ENCODE peak calls at places on chromosomes 1 and 21, in five cellular contexts. G is uterus, P is psoas muscle, O is A549, I is stomach. W is an unnamed sample.

GRCh38 chr1:111958911-111959310 is 30.6 kb downstream of the KCND3 start:
- DNase-seq in G (no peak), P (no peak), O (no peak), I (no peak), W (no peak)

GRCh38 chr1:235253219-235253640 is 74.7 kb downstream of the ARID4B start:
- DNase-seq in G (peak; percentile 58), P (peak; percentile 45), O (peak; percentile 73), I (peak; percentile 65), W (no peak)

GRCh38 chr1:46575778-46576177 is 24.3 kb upstream of the KNCN start:
- DNase-seq in G (no peak), P (no peak), O (no peak), I (no peak), W (no peak)

GRCh38 chr1:160169553-160170399 is 18.4 kb downstream of the ATP1A4 start:
- DNase-seq in G (no peak), P (no peak), O (no peak), I (no peak), W (no peak)

GRCh38 chr1:111818546-111818945 is 62.8 kb downstream of the DDX20 start:
- DNase-seq in G (no peak), P (no peak), O (no peak), I (no peak), W (no peak)

GRCh38 chr1:201184734-201185453 is 5.7 kb upstream of the IGFN1 start:
- DNase-seq in G (peak; percentile 56), P (peak; percentile 48), O (peak; percentile 54), I (peak; percentile 33), W (peak; percentile 62)

GRCh38 chr1:184152502-184152901 is 101.0 kb downstream of the TSEN15 start:
- DNase-seq in G (peak; percentile 38), P (peak; percentile 38), O (no peak), I (no peak), W (no peak)

GRCh38 chr1:175824079-175824478 is 80.7 kb upstream of the TNR start:
- DNase-seq in G (no peak), P (peak; percentile 13), O (peak; percentile 14), I (no peak), W (no peak)

GRCh38 chr1:63819795-63820194 is 46.0 kb downstream of the ROR1 start:
- DNase-seq in G (no peak), P (no peak), O (no peak), I (no peak), W (no peak)

GRCh38 chr1:25687221-25688017 is 70.8 kb downstream of the MAN1C1 start:
- DNase-seq in G (no peak), P (no peak), O (no peak), I (no peak), W (no peak)

GRCh38 chr1:41416552-41417334 is 55.5 kb downstream of the FOXO6 start:
- DNase-seq in G (peak; percentile 61), P (peak; percentile 65), O (peak; percentile 76), I (peak; percentile 63), W (no peak)

GRCh38 chr1:64172458-64172983 is 30.9 kb upstream of the UBE2U start:
- DNase-seq in G (no peak), P (no peak), O (peak; percentile 22), I (no peak), W (no peak)

GRCh38 chr21:45497846-45498645 is 44.2 kb downstream of the SLC19A1 start:
- DNase-seq in G (no peak), P (peak; percentile 2), O (no peak), I (no peak), W (no peak)

GRCh38 chr1:198686069-198686728 is 47.4 kb downstream of the PTPRC start:
- DNase-seq in G (no peak), P (no peak), O (peak; percentile 30), I (no peak), W (no peak)
- TF ChIP-seq CTCF in G (no peak), P (no peak), O (peak; percentile 59), I (no peak), W (no peak)

GRCh38 chr1:224213438-224214119 is 30.5 kb downstream of the DEGS1 start:
- DNase-seq in G (no peak), P (no peak), O (no peak), I (peak; percentile 48), W (no peak)
- H3K4me3 ChIP-seq in G (no peak overlapping the region), P (no peak overlapping the region), O (no peak overlapping the region), I (no peak overlapping the region), W (no peak overlapping the region)

DNA sequence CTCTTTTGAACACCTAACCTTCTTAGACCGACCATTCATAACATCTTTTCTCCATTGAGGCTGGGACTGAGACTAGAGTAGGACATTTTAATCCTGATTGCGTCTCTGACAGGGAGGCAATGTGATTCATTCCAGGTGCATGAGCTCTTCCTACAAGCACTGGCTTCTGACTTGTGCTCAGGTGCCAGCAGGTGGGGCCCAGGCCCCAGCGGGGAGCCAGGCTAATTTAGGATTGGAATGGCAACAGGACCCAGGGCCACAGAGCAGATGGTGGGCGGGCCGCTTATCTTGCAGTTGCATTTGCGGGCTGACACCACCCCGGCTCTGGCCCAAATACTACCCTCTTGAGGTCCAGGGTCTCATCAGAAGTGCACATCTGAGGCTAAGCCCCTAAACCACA is 4.1 kb downstream of the GPA33 start:
- DNase-seq in G (no peak), P (no peak), O (no peak), I (no peak), W (no peak)
- TF ChIP-seq CTCF in G (no peak), P (no peak), O (no peak), I (no peak), W (no peak)

GRCh38 chr1:180098242-180098995 is 56.2 kb upstream of the QSOX1 start:
- DNase-seq in G (peak; percentile 36), P (no peak), O (peak; percentile 51), I (no peak), W (no peak)

GRCh38 chr1:180096584-180097318 is 57.9 kb upstream of the QSOX1 start:
- DNase-seq in G (no peak), P (no peak), O (no peak), I (no peak), W (no peak)

GRCh38 chr1:180092931-180093650 is 61.6 kb upstream of the QSOX1 start:
- DNase-seq in G (no peak), P (no peak), O (no peak), I (no peak), W (no peak)

GRCh38 chr1:180097319-180097605 is 57.4 kb upstream of the QSOX1 start:
- DNase-seq in G (no peak), P (no peak), O (no peak), I (no peak), W (no peak)

DNA sequence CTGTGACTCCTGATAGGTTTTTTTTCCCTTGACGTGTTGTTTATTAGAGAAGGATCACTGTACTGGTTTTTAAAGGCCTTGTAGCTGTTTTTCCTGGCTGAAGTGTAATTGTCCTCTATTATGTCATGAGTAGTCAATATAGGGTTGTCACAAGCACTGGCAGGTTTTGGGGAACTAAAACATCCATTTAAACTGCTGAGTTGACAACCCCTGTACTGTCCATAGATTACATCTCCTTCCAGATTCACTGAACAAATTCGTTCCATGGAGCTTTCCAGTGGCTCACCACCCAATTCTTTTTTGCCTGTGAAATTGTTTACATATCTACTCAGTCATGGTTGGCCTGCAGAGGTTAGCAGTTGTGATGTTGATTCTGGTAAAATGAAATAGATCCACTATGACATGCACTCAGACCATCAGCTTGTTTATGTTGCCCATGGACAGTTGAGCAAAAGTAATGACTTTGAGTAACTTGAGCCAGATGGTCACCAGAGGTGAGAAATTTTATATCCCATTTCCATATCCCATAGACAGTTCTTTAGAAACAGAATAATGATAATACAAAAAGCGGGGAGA is 59.9 kb upstream of the QSOX1 start:
- DNase-seq in G (no peak), P (no peak), O (no peak), I (no peak), W (no peak)
- H3K4me3 ChIP-seq in G (no peak overlapping the region), P (no peak overlapping the region), O (no peak overlapping the region), I (no peak overlapping the region), W (no peak overlapping the region)

GRCh38 chr1:236774926-236775325 is 20.2 kb upstream of the MTR start:
- DNase-seq in G (no peak), P (no peak), O (peak; percentile 37), I (no peak), W (no peak)
- TF ChIP-seq CTCF in G (peak; percentile 36), P (peak; percentile 49), O (peak; percentile 24), I (no peak), W (peak; percentile 56)

DNA sequence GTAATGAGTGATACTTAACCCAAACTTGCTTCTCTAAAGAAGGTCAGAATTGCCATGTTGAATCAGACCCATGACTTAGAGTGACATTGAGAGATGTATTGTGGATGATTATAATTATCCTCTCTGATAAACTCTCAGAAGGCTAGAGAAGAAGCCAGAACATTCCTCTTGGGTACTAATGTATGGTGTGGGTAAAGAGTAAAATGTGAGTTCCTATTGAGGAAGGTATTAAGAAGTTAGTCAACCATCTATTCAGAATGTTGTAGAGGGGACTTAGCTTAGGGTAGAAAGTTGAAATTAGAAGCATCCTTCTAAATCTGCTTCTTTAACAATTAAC is 7.3 kb downstream of the GMEB1 start:
- DNase-seq in G (no peak), P (no peak), O (no peak), I (no peak), W (no peak)
- H3K4me3 ChIP-seq in G (no peak overlapping the region), P (peak overlapping the region; percentile 32), O (no peak overlapping the region), I (no peak overlapping the region), W (no peak overlapping the region)

DNA sequence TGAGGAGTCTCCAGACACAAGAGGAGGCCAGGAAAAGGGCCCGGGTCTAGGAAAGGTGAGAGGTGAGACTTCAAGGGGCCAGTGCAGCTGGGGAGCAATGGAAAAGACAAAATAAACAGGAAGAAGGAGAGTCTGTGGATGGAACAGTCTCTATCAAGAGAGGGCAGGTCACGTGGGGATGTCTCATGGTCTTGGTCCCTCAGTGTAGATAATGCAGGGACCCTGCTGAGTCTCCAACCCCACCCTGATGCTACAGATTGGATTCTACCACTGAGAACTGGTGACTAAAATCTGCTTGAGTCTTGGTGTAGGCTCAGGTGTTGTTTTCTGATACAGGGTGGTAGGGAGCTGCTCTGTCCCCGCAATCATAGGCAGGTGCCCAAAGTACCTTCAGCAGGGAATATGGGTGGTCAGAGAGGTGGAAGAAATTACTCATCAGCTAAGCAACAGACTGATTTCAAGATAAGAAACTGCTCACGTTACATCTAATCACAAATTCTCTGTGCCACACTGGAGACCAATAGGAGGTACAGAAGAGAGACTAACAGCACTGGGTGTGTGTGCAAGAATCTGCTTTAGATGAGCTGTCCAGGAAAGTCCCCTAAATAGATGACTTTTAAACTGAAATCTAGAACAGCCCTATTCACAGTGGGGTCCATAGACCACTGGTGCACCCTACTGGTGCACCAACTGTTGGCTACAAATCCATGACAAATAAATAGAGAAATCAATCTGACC is 101.5 kb upstream of the TLR5 start:
- DNase-seq in G (no peak), P (no peak), O (no peak), I (no peak), W (no peak)
- TF ChIP-seq CTCF in G (no peak), P (peak; percentile 37), O (peak; percentile 19), I (no peak), W (peak; percentile 44)

DNA sequence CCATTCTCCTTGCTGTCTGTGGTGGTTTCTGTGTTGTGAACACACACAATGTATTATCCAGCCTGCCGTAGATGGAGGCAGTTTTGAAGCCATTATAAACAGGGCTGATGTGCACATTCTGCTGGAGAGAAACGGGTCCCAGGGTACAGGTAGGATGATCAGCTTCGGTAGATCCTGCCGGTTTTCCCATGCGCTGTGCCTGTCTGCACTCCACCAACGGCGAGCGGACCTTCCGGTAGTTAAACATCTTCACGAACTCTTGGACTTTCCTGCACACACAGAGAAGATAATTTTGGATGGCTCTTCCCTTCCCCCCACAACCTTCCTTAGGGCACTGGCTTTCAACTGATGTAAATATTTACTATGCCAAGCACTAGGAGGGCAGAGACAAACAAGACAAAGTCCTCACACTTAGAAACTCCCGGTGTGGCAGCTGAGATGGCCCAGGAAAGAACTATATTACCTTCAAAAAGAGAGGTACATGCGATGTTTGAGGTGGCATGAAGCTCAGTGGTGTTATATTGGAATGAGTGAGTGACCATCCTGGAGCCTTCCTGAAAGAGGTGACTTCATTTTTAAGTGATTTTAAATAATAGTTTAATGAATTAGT is 41.7 kb downstream of the ALPL start:
- DNase-seq in G (no peak), P (no peak), O (no peak), I (no peak), W (no peak)
- H3K4me3 ChIP-seq in G (no peak overlapping the region), P (no peak overlapping the region), O (no peak overlapping the region), I (no peak overlapping the region), W (no peak overlapping the region)